ENCODE peak calls at places on chromosomes 11 and 22, in six cellular contexts. B is transverse colon, U is IMR-90, X is upper lobe of left lung, Y is suprapubic skin, M is heart left ventricle. D is an unnamed sample. For H3K36me3, the result is how much of the 10 kb centered on the place peaks cover.

GRCh38 chr11:88704505-88704904 is 361.3 kb downstream of the GRM5 start:
- DNase-seq in B (no peak), U (peak), X (no peak), Y (no peak), M (no peak), D (no peak)

GRCh38 chr11:94926698-94927237 is 46.6 kb downstream of the CWC15 start:
- DNase-seq in B (peak), M (peak), Y (peak), X (peak), U (peak), D (peak)

GRCh38 chr22:46026907-46027218 is 49.9 kb upstream of the WNT7B start:
- DNase-seq in X (peak), U (no peak), B (no peak), Y (no peak), M (no peak), D (no peak)

GRCh38 chr22:35657571-35658312 is 9.5 kb downstream of the APOL6 start:
- DNase-seq in M (no peak), B (no peak), Y (no peak), X (no peak), U (no peak), D (no peak)

GRCh38 chr11:77039491-77040400 is 5.5 kb downstream of the B3GNT6 start:
- DNase-seq in X (no peak), B (peak), M (no peak), Y (peak), U (peak), D (peak)

GRCh38 chr11:86570020-86570419 is 102.4 kb downstream of the ME3 start:
- DNase-seq in X (no peak), U (peak), Y (no peak), M (no peak), B (no peak), D (no peak)

GRCh38 chr22:24938741-24939341 is 7.7 kb downstream of the LHFPL7 start:
- DNase-seq in X (no peak), M (no peak), U (peak), Y (no peak), B (no peak), D (no peak)

GRCh38 chr22:36282078-36282831 is 29.3 kb downstream of the APOL1 start:
- DNase-seq in X (no peak), M (no peak), U (no peak), Y (no peak), B (no peak), D (no peak)

GRCh38 chr11:96948066-96948465 is 558.3 kb downstream of the JRKL start:
- DNase-seq in Y (no peak), M (no peak), X (no peak), U (no peak), B (no peak), D (no peak)

GRCh38 chr11:3107608-3108182 is 50.5 kb upstream of the CARS1 start:
- DNase-seq in X (peak), Y (peak), U (no peak), M (peak), B (no peak), D (no peak)

GRCh38 chr22:32531228-32531627 is 56.6 kb downstream of the FBXO7 start:
- DNase-seq in B (no peak), U (no peak), M (peak), Y (peak), X (no peak), D (no peak)

GRCh38 chr11:129117595-129118350 is 74.4 kb downstream of the ARHGAP32 start:
- DNase-seq in U (peak), Y (no peak), M (no peak), X (peak), B (peak), D (no peak)

GRCh38 chr11:69445131-69445470 is 36.4 kb upstream of the LINC01488 start:
- DNase-seq in B (no peak), Y (no peak), U (no peak), M (no peak), X (no peak), D (no peak)

GRCh38 chr11:35583126-35583525 is 35.1 kb upstream of the FJX1 start:
- DNase-seq in B (no peak), X (no peak), U (peak), Y (no peak), M (no peak), D (no peak)

GRCh38 chr11:35237860-35238715 is 99.1 kb downstream of the CD44 start:
- DNase-seq in U (no peak), X (peak), B (peak), M (peak), Y (no peak), D (no peak)

GRCh38 chr11:58060939-58061672 is 30.4 kb downstream of the OR6Q1 start:
- DNase-seq in U (peak), B (no peak), X (no peak), M (no peak), Y (no peak), D (no peak)

GRCh38 chr22:48369789-48370507 is 1457.7 kb downstream of the BRD1 start:
- DNase-seq in U (no peak), X (peak), Y (no peak), M (no peak), B (peak), D (no peak)

GRCh38 chr22:28810839-28811491 is 10.6 kb upstream of the XBP1 start:
- DNase-seq in B (no peak), X (peak), Y (no peak), U (no peak), M (no peak), D (no peak)

GRCh38 chr11:76838422-76839068 is 22.2 kb upstream of the ACER3 start:
- DNase-seq in M (no peak), U (no peak), Y (no peak), X (no peak), B (no peak), D (no peak)

GRCh38 chr11:61782841-61783240 is 9.6 kb downstream of the TMEM258 start:
- DNase-seq in U (no peak), B (no peak), M (no peak), Y (no peak), X (no peak), D (no peak)

GRCh38 chr11:46285594-46286033 is 8.2 kb downstream of the CREB3L1 start:
- DNase-seq in B (no peak), Y (no peak), X (no peak), M (no peak), U (peak), D (no peak)

GRCh38 chr11:67431346-67432249 is 3.3 kb downstream of the RPS6KB2 start:
- DNase-seq in M (no peak), X (no peak), U (no peak), Y (no peak), B (no peak), D (no peak)

GRCh38 chr11:107741044-107741823 is 29.4 kb upstream of the SLN start:
- DNase-seq in U (peak), X (peak), Y (no peak), M (no peak), B (peak), D (no peak)

GRCh38 chr11:61414547-61414946 is 15.2 kb downstream of the CPSF7 start:
- DNase-seq in Y (no peak), B (no peak), M (no peak), X (no peak), U (no peak), D (no peak)

GRCh38 chr11:116109228-116109627 is 605.0 kb upstream of the CADM1 start:
- DNase-seq in M (no peak), Y (no peak), X (peak), B (no peak), U (peak), D (no peak)

GRCh38 chr22:45771711-45772110 is 100.1 kb downstream of the ATXN10 start:
- DNase-seq in X (no peak), M (no peak), U (no peak), B (no peak), Y (no peak), D (no peak)

GRCh38 chr11:2212411-2213251 is 41.0 kb upstream of the TH start:
- DNase-seq in M (peak), U (no peak), B (no peak), X (peak), Y (peak), D (no peak)

GRCh38 chr22:22609271-22609670 is 35.1 kb upstream of the GGTLC2 start:
- DNase-seq in M (no peak), B (no peak), U (peak), X (no peak), Y (no peak), D (no peak)

GRCh38 chr11:93169950-93170561 is 27.7 kb downstream of the SLC36A4 start:
- DNase-seq in X (no peak), M (no peak), Y (no peak), U (peak), B (no peak), D (no peak)

GRCh38 chr22:32723632-32724031 is 77.9 kb upstream of the TIMP3 start:
- DNase-seq in X (peak), M (peak), B (peak), Y (no peak), U (peak), D (peak)

GRCh38 chr11:100928426-100928825 is 201.2 kb downstream of the PGR start:
- DNase-seq in U (no peak), Y (no peak), X (no peak), B (no peak), M (no peak), D (no peak)

GRCh38 chr11:2579315-2580060 is 120.3 kb downstream of the KCNQ1OT1 start:
- DNase-seq in X (peak), M (peak), Y (peak), U (no peak), B (no peak), D (no peak)

GRCh38 chr22:37931893-37932389 is 21.5 kb downstream of the C22orf23 start:
- DNase-seq in U (no peak), X (peak), Y (no peak), B (no peak), M (no peak), D (no peak)

GRCh38 chr22:37930952-37931440 is 22.4 kb downstream of the C22orf23 start:
- DNase-seq in U (no peak), X (peak), B (no peak), Y (no peak), M (no peak), D (no peak)

GRCh38 chr22:37932401-37932800 is 21.0 kb downstream of the C22orf23 start:
- DNase-seq in X (no peak), Y (no peak), M (no peak), U (no peak), B (no peak), D (no peak)

GRCh38 chr22:37932821-37933578 is 20.4 kb downstream of the C22orf23 start:
- DNase-seq in X (peak), U (no peak), M (no peak), B (no peak), Y (no peak), D (no peak)

DNA sequence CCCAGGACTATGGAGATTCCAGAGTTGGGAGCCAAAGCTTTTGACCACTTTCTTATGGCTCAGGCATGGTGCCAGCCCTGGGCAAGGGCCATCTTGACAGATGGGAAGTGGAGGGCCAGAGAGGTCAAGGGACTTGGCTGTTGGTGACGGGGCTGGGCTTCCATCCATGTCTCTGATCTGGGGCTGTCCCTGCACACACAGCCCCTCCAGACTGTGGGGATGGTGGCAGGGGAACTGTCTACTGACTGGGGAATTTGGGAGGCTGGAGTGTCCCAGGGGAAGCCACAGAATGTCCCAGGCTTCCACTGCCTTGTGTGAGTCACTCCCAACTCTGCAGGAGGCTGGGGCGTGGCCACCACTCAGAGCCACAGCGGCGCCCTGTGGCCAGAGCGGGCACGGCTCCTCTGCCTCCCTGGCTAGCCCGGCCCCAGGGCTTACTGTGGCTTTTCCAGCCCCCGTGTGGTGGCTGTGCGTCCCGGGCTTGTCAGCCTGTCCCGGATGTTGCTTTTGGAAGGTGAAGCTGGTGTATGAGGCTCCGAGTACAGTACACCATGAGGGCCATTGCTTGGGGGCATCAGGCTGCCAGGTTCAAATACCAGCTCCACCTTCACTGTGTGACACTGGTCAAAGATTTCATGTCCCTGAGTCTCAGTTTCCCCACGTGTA is 19.6 kb downstream of the C22orf23 start:
- DNase-seq in U (peak), M (peak), X (peak), Y (peak), B (peak), D (peak)
- H3K36me3 ChIP-seq in U (under half), M (under half), X (half or more), Y (half or more), B (under half), D (under half)

DNA sequence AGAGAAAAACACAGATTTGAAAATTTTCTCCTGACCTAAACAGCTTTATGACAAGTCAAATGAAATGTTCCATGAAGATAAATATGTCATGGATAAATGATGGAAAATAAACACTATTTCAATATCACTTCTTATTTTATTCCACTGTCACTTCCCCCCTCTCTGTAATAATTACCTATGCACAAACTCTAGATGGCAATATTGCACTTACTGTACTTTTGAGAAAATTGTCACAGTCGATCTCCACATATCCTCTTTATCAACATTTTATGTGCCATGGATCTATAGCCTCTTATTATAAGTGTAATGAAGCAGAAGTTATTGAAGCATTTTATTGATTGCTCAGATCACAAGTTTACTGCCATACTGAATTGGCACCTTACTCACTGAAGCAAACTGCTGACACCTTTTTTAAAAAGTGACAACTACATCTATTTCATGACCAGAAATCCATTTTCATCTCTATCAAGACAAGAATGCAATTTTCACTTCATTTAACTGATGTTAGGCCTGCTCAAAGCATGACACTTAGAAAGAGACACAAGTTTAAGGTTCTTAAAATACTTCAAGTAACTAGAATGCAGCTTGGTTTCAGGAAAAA is 133.4 kb downstream of the DCDC1 start:
- DNase-seq in Y (no peak), M (no peak), U (no peak), X (no peak), B (no peak), D (no peak)
- TF ChIP-seq CTCF in Y (no peak), M (peak), U (peak), X (no peak), B (no peak), D (peak)

GRCh38 chr22:39534591-39535301 is 2.2 kb upstream of the RPS19BP1 start:
- DNase-seq in Y (peak), X (peak), B (peak), U (peak), M (peak), D (peak)
- TF ChIP-seq POLR2A in Y (no peak), X (no peak), B (no peak), U (no peak), M (no peak), D (no peak)

DNA sequence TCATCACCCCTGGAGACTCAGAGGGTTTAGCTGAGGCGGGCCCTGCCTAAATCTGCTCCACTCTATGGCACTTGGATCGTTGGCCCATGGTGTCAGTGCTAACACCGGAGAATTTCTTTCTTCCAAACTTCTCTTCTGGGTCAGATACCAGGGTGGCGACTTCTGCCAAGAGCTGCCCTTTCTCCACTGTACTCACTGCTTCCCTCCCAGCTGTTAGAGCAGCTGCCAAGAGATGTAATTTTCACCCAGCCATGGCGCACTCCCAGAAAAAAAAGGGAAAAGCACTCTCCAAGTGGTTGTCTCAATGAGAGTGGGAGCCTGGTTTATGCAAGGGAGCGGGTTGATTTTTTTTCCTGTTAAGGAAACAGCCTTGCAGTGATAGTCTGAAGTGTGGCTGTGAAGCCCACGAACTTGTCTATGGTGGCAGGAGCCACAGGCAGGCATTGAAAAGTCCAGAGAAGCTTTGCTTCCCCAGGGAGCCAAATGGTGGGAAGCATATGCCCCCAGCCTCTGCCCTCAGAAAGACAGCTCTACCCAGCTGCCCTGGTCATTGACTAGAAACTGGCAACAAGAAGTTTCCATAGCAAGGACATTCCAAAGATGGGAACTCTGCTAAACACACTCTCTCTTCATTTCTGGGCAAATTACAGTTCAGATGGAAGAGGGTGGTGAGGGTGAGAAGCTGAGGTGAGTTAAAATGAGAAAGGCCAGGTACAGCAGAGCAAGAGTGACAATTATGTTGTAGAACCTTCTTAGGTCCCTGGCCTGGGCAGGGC is 10.7 kb downstream of the PCSK7 start:
- DNase-seq in U (no peak), Y (no peak), M (peak), B (peak), X (no peak), D (no peak)
- H3K36me3 ChIP-seq in U (under half), Y (half or more), M (under half), B (under half), X (half or more), D (half or more)

GRCh38 chr22:50220603-50221409 is 20.0 kb downstream of the SELENOO start:
- DNase-seq in Y (no peak), X (peak), U (no peak), M (no peak), B (no peak), D (no peak)

GRCh38 chr22:50222508-50222907 is 21.7 kb downstream of the SELENOO start:
- DNase-seq in U (no peak), X (peak), B (no peak), M (no peak), Y (no peak), D (no peak)

GRCh38 chr22:50219800-50220602 is 19.2 kb downstream of the SELENOO start:
- DNase-seq in B (no peak), X (peak), U (no peak), Y (no peak), M (no peak), D (no peak)

GRCh38 chr22:50224071-50224470 is 20.8 kb downstream of the TUBGCP6 start:
- DNase-seq in B (no peak), X (no peak), M (no peak), U (no peak), Y (no peak), D (no peak)

GRCh38 chr22:50221410-50222300 is 20.8 kb downstream of the SELENOO start:
- DNase-seq in Y (no peak), X (peak), U (no peak), B (no peak), M (no peak), D (no peak)
- TF ChIP-seq CTCF in Y (no peak), X (no peak), U (peak), B (no peak), M (no peak), D (no peak)

GRCh38 chr11:45180888-45181594 is 34.6 kb downstream of the PRDM11 start:
- DNase-seq in B (peak), X (peak), M (peak), Y (no peak), U (peak), D (peak)
- TF ChIP-seq POLR2A in B (peak), X (no peak), M (no peak), Y (no peak), U (no peak), D (no peak)

GRCh38 chr22:25941365-25941960 is 199.5 kb downstream of the MYO18B start:
- DNase-seq in X (no peak), Y (no peak), B (no peak), M (no peak), U (no peak), D (no peak)

GRCh38 chr22:25939384-25939783 is 197.4 kb downstream of the MYO18B start:
- DNase-seq in X (no peak), M (no peak), B (no peak), Y (no peak), U (no peak), D (no peak)

GRCh38 chr22:25940479-25940878 is 198.5 kb downstream of the MYO18B start:
- DNase-seq in M (no peak), B (no peak), U (no peak), Y (no peak), X (no peak), D (no peak)

GRCh38 chr22:25942126-25942988 is 200.4 kb downstream of the MYO18B start:
- DNase-seq in Y (no peak), U (no peak), X (no peak), M (peak), B (no peak), D (no peak)

DNA sequence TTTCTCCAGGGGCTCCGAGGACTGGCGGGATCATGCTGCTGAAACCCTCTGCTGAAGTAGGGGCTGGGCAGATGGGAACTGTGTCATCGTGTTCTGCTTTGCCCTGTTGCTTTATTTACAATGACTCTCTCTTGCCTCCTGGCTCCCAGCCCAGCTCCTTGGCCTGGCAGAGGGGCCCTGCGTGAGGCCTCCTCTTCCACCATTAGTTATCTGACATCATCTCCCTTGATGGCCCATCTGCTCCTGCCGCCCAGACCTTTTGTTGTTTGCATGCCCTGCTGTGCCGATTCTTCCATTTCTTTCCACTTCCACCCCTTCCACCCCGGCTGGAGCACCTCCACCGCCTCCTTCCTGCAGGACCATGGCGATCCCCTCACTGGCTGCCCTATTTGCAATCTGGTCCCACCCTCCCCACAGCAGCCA is 201.0 kb downstream of the MYO18B start:
- DNase-seq in Y (no peak), B (no peak), M (peak), U (no peak), X (no peak), D (no peak)
- H3K36me3 ChIP-seq in Y (under half), B (under half), M (under half), U (under half), X (under half), D (under half)

GRCh38 chr22:19179472-19180048 is 1.0 kb upstream of the SLC25A1 start:
- DNase-seq in U (peak), Y (peak), X (peak), B (peak), M (peak), D (peak)
- TF ChIP-seq CTCF in U (peak), Y (peak), X (peak), B (peak), M (peak), D (peak)